ENCODE peak calls at places on chromosomes 13 and 19, in ten cellular contexts. T is CD8-positive, alpha-beta memory T cell; I is thoracic aorta; G is upper lobe of right lung; K is OCI-LY7; W is adrenal gland; Z is breast epithelium; E is vagina; J is aorta; F is cardiac muscle cell. L is an unnamed sample.

GRCh38 chr19:34838248-34838647 is 65.2 kb upstream of the ZNF599 start:
- DNase-seq in T (no peak), I (no peak), G (no peak), K (peak; percentile 13), W (no peak), Z (no peak), E (no peak), J (no peak), F (peak; percentile 40), L (no peak)

GRCh38 chr19:14554382-14554812 is 17.5 kb downstream of the NDUFB7 start:
- DNase-seq in T (no peak), I (no peak), G (no peak), K (no peak), W (no peak), Z (peak; percentile 51), E (no peak), J (no peak), F (no peak), L (no peak)

GRCh38 chr13:22486490-22486889 is 694.3 kb upstream of the SGCG start:
- DNase-seq in T (no peak), I (no peak), G (no peak), K (no peak), W (no peak), Z (no peak), E (no peak), J (no peak), F (no peak), L (no peak)

GRCh38 chr13:39998166-39998565 is 342.7 kb downstream of the COG6 start:
- DNase-seq in T (no peak), I (no peak), G (no peak), K (no peak), W (no peak), Z (no peak), E (no peak), J (no peak), F (no peak), L (peak; percentile 61)

GRCh38 chr13:45047394-45048328 is 58.3 kb downstream of the GPALPP1 start:
- DNase-seq in T (peak; percentile 65), I (peak; percentile 16), G (peak; percentile 75), K (peak; percentile 77), W (peak; percentile 77), Z (peak; percentile 73), E (no peak), J (peak; percentile 81), F (peak; percentile 88), L (peak; percentile 44)

GRCh38 chr13:26460652-26461051 is 96.8 kb upstream of the WASF3 start:
- DNase-seq in T (no peak), I (no peak), G (no peak), K (no peak), W (no peak), Z (no peak), E (no peak), J (no peak), F (peak; percentile 34), L (no peak)

GRCh38 chr19:584240-585001 is 5.3 kb upstream of the HCN2 start:
- DNase-seq in T (peak; percentile 59), I (no peak), G (peak; percentile 77), K (peak; percentile 65), W (peak; percentile 70), Z (no peak), E (no peak), J (no peak), F (peak; percentile 66), L (peak; percentile 68)

GRCh38 chr13:110314516-110315245 is 7.6 kb downstream of the COL4A2 start:
- DNase-seq in T (no peak), I (no peak), G (no peak), K (no peak), W (no peak), Z (peak; percentile 14), E (no peak), J (no peak), F (no peak), L (no peak)

DNA sequence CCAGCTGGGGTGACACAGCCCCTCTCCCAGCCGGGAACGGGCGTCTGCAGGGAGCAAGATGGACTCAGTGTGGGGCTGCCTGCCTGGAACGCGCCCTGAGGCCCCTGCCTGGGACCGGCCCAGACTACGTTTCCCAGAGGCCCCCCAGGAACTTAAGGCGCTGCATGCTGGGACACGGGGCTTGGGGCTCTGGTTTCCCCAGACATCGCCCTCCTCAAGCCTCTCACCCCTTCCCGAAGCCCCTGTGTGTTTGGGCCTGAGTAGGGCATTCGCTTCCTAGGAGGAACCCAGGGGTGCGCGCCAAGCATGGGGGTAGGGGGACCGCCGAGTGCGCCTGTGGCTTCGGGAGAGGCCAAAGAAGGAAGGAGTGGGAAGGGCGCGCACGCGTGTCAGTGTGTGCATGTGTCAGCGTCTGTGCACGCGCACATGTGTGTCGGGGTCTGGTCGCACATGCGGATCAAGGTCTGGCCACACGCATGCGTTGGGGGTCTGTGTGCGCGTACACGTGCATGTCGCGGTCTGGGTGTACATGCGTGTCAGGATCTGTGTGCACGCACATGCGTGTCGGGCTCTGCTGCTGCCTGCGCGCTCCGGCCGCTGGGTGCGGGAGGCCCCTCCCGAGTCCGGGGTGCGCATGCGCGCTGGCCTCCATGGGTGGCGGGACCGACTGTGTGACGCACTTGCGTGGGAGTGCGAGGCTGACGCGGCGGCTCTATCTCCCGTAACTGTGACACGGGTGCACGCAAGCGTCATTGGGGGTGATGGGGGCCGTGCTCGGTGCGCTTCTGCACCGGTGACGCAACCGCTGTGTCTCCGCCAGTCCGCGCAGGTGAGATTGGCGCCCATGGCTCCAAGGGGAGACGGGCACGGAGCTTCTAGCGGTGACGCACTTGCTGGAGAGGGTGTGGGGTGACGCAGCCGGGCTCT is 16.2 kb downstream of the ZNF331 start:
- DNase-seq in T (peak; percentile 90), I (peak; percentile 56), G (peak; percentile 95), K (no peak), W (peak; percentile 91), Z (peak; percentile 87), E (no peak), J (peak; percentile 94), F (peak; percentile 94), L (peak; percentile 96)
- H3K4me3 ChIP-seq in T (peak overlapping the region; percentile 53), I (peak overlapping the region; percentile 84), G (peak overlapping the region; percentile 62), K (no peak overlapping the region), W (peak overlapping the region; percentile 40), Z (peak overlapping the region; percentile 59), E (peak overlapping the region; percentile 78), J (peak overlapping the region; percentile 44), F (peak overlapping the region; percentile 41), L (peak overlapping the region; percentile 67)

GRCh38 chr19:38721977-38722773 is 22.1 kb downstream of the CAPN12 start:
- DNase-seq in T (no peak), I (no peak), G (no peak), K (no peak), W (no peak), Z (no peak), E (no peak), J (no peak), F (peak; percentile 69), L (no peak)

GRCh38 chr19:38723606-38724379 is 20.5 kb downstream of the CAPN12 start:
- DNase-seq in T (no peak), I (no peak), G (no peak), K (no peak), W (no peak), Z (no peak), E (no peak), J (peak; percentile 37), F (no peak), L (no peak)

GRCh38 chr19:38724380-38724854 is 19.9 kb downstream of the CAPN12 start:
- DNase-seq in T (no peak), I (no peak), G (no peak), K (no peak), W (no peak), Z (no peak), E (no peak), J (peak; percentile 40), F (no peak), L (no peak)

GRCh38 chr19:38721496-38721895 is 22.8 kb downstream of the CAPN12 start:
- DNase-seq in T (no peak), I (no peak), G (no peak), K (no peak), W (no peak), Z (no peak), E (no peak), J (no peak), F (no peak), L (no peak)

GRCh38 chr19:38722947-38723605 is 21.2 kb downstream of the CAPN12 start:
- DNase-seq in T (no peak), I (no peak), G (no peak), K (no peak), W (no peak), Z (no peak), E (no peak), J (no peak), F (no peak), L (no peak)
- H3K4me1 ChIP-seq in T (no peaks in the 10 kb centered on the region), I (peaks cover 24% of the 10 kb centered on the region), G (peaks cover 28% of the 10 kb centered on the region), K (no peaks in the 10 kb centered on the region), W (peaks cover 9% of the 10 kb centered on the region), Z (peaks cover 12% of the 10 kb centered on the region), E (peaks cover 20% of the 10 kb centered on the region), J (no peaks in the 10 kb centered on the region), F (peaks cover 15% of the 10 kb centered on the region), L (no peaks in the 10 kb centered on the region)

DNA sequence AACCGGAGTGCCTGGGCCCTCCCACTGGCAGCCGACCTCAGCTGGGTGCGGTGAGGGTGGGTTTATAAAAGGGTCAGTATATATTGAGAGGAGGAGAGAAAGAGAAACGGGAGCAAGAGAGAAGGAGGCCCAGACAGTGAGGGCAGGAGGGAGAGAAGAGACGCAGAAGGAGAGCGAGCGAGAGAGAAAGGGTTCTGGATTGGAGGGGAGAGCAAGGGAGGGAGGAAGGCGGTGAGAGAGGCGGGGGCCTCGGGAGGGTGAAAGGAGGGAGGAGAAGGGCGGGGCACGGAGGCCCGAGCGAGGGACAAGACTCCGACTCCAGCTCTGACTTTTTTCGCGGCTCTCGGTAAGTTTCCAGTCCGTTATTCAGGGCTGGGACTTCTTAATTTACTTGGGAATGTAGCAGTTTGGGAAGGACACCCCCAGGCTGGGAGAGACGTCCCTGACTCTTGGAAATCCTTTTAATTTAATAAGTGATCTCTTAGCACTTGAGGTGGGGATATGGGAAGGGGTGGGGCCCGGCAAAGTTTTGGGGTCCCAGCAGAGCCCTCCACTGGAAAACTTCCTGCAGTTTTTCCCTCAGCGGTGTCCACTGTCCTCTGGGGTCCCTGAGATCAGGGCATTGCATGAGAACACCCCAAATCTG is at the start of gene EMP3:
- DNase-seq in T (peak; percentile 79), I (peak; percentile 53), G (peak; percentile 87), K (peak; percentile 51), W (peak; percentile 77), Z (peak; percentile 71), E (no peak), J (peak; percentile 92), F (peak; percentile 95), L (peak; percentile 87)
- H3K27ac ChIP-seq in T (peak within 1 kb of the TSS; percentile 98), I (peak within 1 kb of the TSS; percentile 97), G (peak within 1 kb of the TSS; percentile 74), K (peak within 1 kb of the TSS; percentile 42), W (peak within 1 kb of the TSS; percentile 87), Z (peak within 1 kb of the TSS; percentile 90), E (peak within 1 kb of the TSS; percentile 100), J (no peak within 1 kb of the TSS), F (peak within 1 kb of the TSS; percentile 55), L (peak within 1 kb of the TSS; percentile 100)

DNA sequence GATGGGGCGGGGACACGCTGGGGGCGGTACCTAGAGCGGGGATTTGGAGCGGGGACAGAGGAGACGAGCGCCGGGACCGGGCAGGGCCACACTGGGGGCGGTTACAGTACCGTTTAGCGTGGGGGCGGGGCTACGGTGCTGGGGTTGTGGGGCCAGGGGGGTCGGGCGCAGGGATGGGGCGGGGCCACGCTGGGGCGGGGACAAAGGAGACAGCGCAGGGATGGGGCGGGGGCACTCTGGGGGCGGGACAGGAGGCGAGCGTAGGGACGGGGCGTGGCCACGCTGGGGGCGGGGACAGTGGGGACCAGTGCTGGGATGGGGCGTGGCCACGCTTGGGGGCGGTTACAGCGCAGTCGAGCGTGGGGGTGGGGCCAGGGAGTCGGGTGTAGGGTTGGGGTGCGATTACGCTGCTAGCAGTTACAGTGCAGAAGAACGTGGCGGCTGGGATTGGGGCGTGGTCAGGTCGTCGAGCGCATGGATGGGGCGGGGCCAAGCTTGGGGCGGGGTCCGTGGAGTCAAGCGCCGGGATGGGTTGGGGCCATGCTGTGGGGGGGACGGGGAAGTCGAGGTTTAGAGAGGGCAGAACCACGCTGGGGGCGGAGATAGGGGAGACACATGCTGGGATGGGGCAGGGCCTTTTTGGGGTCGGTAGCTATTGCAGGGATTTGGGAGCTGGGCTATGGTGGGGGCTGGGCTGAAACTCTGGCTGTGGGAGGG is 660 bp downstream of the ALKBH7 start:
- DNase-seq in T (peak; percentile 99), I (peak; percentile 96), G (peak; percentile 99), K (peak; percentile 98), W (peak; percentile 99), Z (peak; percentile 98), E (peak; percentile 98), J (peak; percentile 99), F (peak; percentile 99), L (peak; percentile 100)
- H3K4me3 ChIP-seq in T (peak overlapping the region; percentile 75), I (peak overlapping the region; percentile 100), G (peak overlapping the region; percentile 86), K (peak overlapping the region; percentile 84), W (peak overlapping the region; percentile 99), Z (peak overlapping the region; percentile 84), E (peak overlapping the region; percentile 85), J (peak overlapping the region; percentile 30), F (peak overlapping the region; percentile 56), L (peak overlapping the region; percentile 89)

L was measured in naive thymus-derived CD4-positive, alpha-beta T cell.